ENCODE peak calls at places on chromosomes 4 and X, in five cellular contexts. One of them, this sample, is unnamed.

GRCh38 chrX:1391707-1392375 is at the start of gene SLC25A6:
- DNase-seq in A549: peak
- DNase-seq in H7: peak
- DNase-seq in sciatic nerve: peak
- DNase-seq in right lobe of liver: peak
- DNase-seq in this sample: peak

GRCh38 chrX:19628006-19628575 is 112.8 kb upstream of the MAP3K15 start:
- DNase-seq in A549: no peak
- DNase-seq in sciatic nerve: no peak
- DNase-seq in H7: no peak
- DNase-seq in right lobe of liver: no peak
- DNase-seq in this sample: no peak

GRCh38 chrX:153459976-153460375 is 10.4 kb downstream of the HAUS7 start:
- DNase-seq in sciatic nerve: no peak
- DNase-seq in right lobe of liver: no peak
- DNase-seq in H7: no peak
- DNase-seq in A549: no peak
- DNase-seq in this sample: no peak

GRCh38 chr4:83589283-83589682 is 53.4 kb downstream of the GPAT3 start:
- DNase-seq in H7: no peak
- DNase-seq in sciatic nerve: no peak
- DNase-seq in right lobe of liver: no peak
- DNase-seq in A549: no peak
- DNase-seq in this sample: no peak

GRCh38 chr4:89113415-89113814 is 2.1 kb downstream of the TIGD2 start:
- DNase-seq in right lobe of liver: no peak
- DNase-seq in H7: no peak
- DNase-seq in sciatic nerve: no peak
- DNase-seq in A549: no peak
- DNase-seq in this sample: peak

GRCh38 chr4:8765631-8766590 is 105.7 kb downstream of the HMX1 start:
- DNase-seq in H7: peak
- DNase-seq in A549: no peak
- DNase-seq in sciatic nerve: no peak
- DNase-seq in right lobe of liver: peak
- DNase-seq in this sample: no peak

GRCh38 chrX:20378291-20378920 is 111.7 kb upstream of the RPS6KA3 start:
- DNase-seq in A549: peak
- DNase-seq in right lobe of liver: no peak
- DNase-seq in sciatic nerve: no peak
- DNase-seq in H7: no peak
- DNase-seq in this sample: no peak

GRCh38 chr4:13674971-13675370 is 47.4 kb upstream of the BOD1L1 start:
- DNase-seq in sciatic nerve: no peak
- DNase-seq in right lobe of liver: no peak
- DNase-seq in A549: no peak
- DNase-seq in H7: no peak
- DNase-seq in this sample: no peak

GRCh38 chrX:3145716-3146115 is 104.4 kb downstream of the ARSF start:
- DNase-seq in A549: no peak
- DNase-seq in right lobe of liver: no peak
- DNase-seq in H7: peak
- DNase-seq in sciatic nerve: no peak
- DNase-seq in this sample: no peak

GRCh38 chrX:99184153-99184552 is 1225.9 kb downstream of the PCDH19 start:
- DNase-seq in right lobe of liver: no peak
- DNase-seq in A549: no peak
- DNase-seq in H7: no peak
- DNase-seq in sciatic nerve: no peak
- DNase-seq in this sample: peak

GRCh38 chr4:47031011-47031678 is at the start of gene GABRB1:
- DNase-seq in H7: peak
- DNase-seq in sciatic nerve: peak
- DNase-seq in A549: no peak
- DNase-seq in right lobe of liver: peak
- DNase-seq in this sample: peak

GRCh38 chrX:110394653-110395052 is 36.0 kb downstream of the RTL9 start:
- DNase-seq in H7: no peak
- DNase-seq in right lobe of liver: no peak
- DNase-seq in A549: no peak
- DNase-seq in sciatic nerve: no peak
- DNase-seq in this sample: no peak

GRCh38 chr4:10061650-10062415 is 40.5 kb upstream of the SLC2A9 start:
- DNase-seq in A549: no peak
- DNase-seq in right lobe of liver: no peak
- DNase-seq in H7: no peak
- DNase-seq in sciatic nerve: no peak
- DNase-seq in this sample: no peak

GRCh38 chrX:17077349-17077748 is 130.9 kb downstream of the REPS2 start:
- DNase-seq in H7: no peak
- DNase-seq in right lobe of liver: no peak
- DNase-seq in A549: no peak
- DNase-seq in sciatic nerve: no peak
- DNase-seq in this sample: no peak

GRCh38 chr4:135184715-135185114 is 983.1 kb upstream of the PABPC4L start:
- DNase-seq in right lobe of liver: no peak
- DNase-seq in H7: peak
- DNase-seq in sciatic nerve: no peak
- DNase-seq in A549: no peak
- DNase-seq in this sample: no peak

GRCh38 chrX:19137064-19137463 is 14.8 kb upstream of the ADGRG2 start:
- DNase-seq in H7: no peak
- DNase-seq in right lobe of liver: no peak
- DNase-seq in A549: no peak
- DNase-seq in sciatic nerve: no peak
- DNase-seq in this sample: no peak

GRCh38 chr4:145679991-145680455 is at the start of gene C4orf51:
- DNase-seq in right lobe of liver: no peak
- DNase-seq in H7: no peak
- DNase-seq in A549: no peak
- DNase-seq in sciatic nerve: no peak
- DNase-seq in this sample: no peak

GRCh38 chrX:107541244-107541643 is 87.1 kb upstream of the PRPS1 start:
- DNase-seq in H7: no peak
- DNase-seq in A549: no peak
- DNase-seq in sciatic nerve: no peak
- DNase-seq in right lobe of liver: no peak
- DNase-seq in this sample: no peak

GRCh38 chrX:119150163-119151135 is 22.8 kb upstream of the KIAA1210 start:
- DNase-seq in sciatic nerve: peak
- DNase-seq in A549: no peak
- DNase-seq in H7: peak
- DNase-seq in right lobe of liver: no peak
- DNase-seq in this sample: no peak

GRCh38 chr4:154807042-154807630 is 26.1 kb downstream of the RBM46 start:
- DNase-seq in H7: no peak
- DNase-seq in right lobe of liver: no peak
- DNase-seq in A549: no peak
- DNase-seq in sciatic nerve: no peak
- DNase-seq in this sample: no peak

GRCh38 chrX:154323537-154323936 is 27.9 kb downstream of the TKTL1 start:
- DNase-seq in H7: no peak
- DNase-seq in A549: no peak
- DNase-seq in right lobe of liver: peak
- DNase-seq in sciatic nerve: no peak
- DNase-seq in this sample: no peak

GRCh38 chrX:114028907-114029662 is 554.8 kb upstream of the HTR2C start:
- DNase-seq in H7: no peak
- DNase-seq in right lobe of liver: no peak
- DNase-seq in A549: no peak
- DNase-seq in sciatic nerve: no peak
- DNase-seq in this sample: no peak